ENCODE peak calls at places on chromosomes 5 and 9, in six cellular contexts. G is RWPE1, P is EL, J is DMS153, E is HEK293T, W is T-cell. I is an unnamed sample.

GRCh38 chr5:178068293-178068692 is 45.0 kb upstream of the N4BP3 start:
- DNase-seq in E (no peak), P (no peak), G (no peak), W (no peak), J (no peak), I (no peak)

GRCh38 chr9:4293293-4293931 is 6.5 kb downstream of the GLIS3 start:
- DNase-seq in J (no peak), G (no peak), E (no peak), P (peak; percentile 96), W (no peak), I (no peak)

GRCh38 chr5:81283976-81284375 is 17.4 kb upstream of the ZCCHC9 start:
- DNase-seq in P (no peak), J (no peak), G (no peak), E (no peak), W (no peak), I (no peak)

GRCh38 chr5:173671121-173671949 is 54.9 kb upstream of the BOD1 start:
- DNase-seq in G (no peak), J (no peak), P (peak; percentile 25), E (no peak), W (no peak), I (no peak)

GRCh38 chr9:4308482-4308881 is 8.6 kb upstream of the GLIS3 start:
- DNase-seq in E (no peak), J (no peak), G (no peak), W (no peak), P (no peak), I (no peak)

GRCh38 chr5:159155960-159156359 is 53.4 kb downstream of the RNF145 start:
- DNase-seq in G (no peak), P (no peak), E (no peak), W (no peak), J (no peak), I (no peak)

GRCh38 chr5:61052870-61053269 is 107.9 kb downstream of the NDUFAF2 start:
- DNase-seq in E (no peak), W (no peak), P (peak; percentile 95), G (peak; percentile 78), J (no peak), I (no peak)

GRCh38 chr9:12739014-12739413 is 35.8 kb upstream of the LURAP1L start:
- DNase-seq in J (no peak), W (no peak), P (peak; percentile 45), G (no peak), E (no peak), I (no peak)

GRCh38 chr9:96150324-96151023 is 151.5 kb downstream of the HSD17B3 start:
- DNase-seq in J (no peak), E (no peak), G (no peak), P (no peak), W (peak; percentile 23), I (peak; percentile 9)

GRCh38 chr9:115152281-115152680 is 34.3 kb upstream of the TNC start:
- DNase-seq in E (no peak), P (no peak), J (no peak), G (no peak), W (no peak), I (no peak)